ENCODE peak calls at places on chromosomes 13 and 19, in five cellular contexts. One of them, this sample, is unnamed.

GRCh38 chr19:30155529-30156200 is 213.6 kb downstream of the URI1 start:
- DNase-seq in colonic mucosa: no peak
- DNase-seq in cardiac muscle cell: no peak
- DNase-seq in prostate gland: no peak
- DNase-seq in neuronal stem cell: no peak
- DNase-seq in this sample: no peak

GRCh38 chr13:82298110-82298509 is 1584.2 kb downstream of the SLITRK1 start:
- DNase-seq in colonic mucosa: no peak
- DNase-seq in cardiac muscle cell: no peak
- DNase-seq in prostate gland: no peak
- DNase-seq in neuronal stem cell: no peak
- DNase-seq in this sample: no peak

GRCh38 chr19:55232284-55232597 is 3.7 kb upstream of the TMEM86B start:
- DNase-seq in colonic mucosa: no peak
- DNase-seq in cardiac muscle cell: peak; percentile 60
- DNase-seq in prostate gland: no peak
- DNase-seq in neuronal stem cell: no peak
- DNase-seq in this sample: no peak

GRCh38 chr13:114110091-114110829 is 22.2 kb downstream of the RASA3 start:
- DNase-seq in colonic mucosa: no peak
- DNase-seq in cardiac muscle cell: no peak
- DNase-seq in prostate gland: no peak
- DNase-seq in neuronal stem cell: no peak
- DNase-seq in this sample: no peak

GRCh38 chr13:30869491-30869890 is 36.6 kb upstream of the MEDAG start:
- DNase-seq in colonic mucosa: no peak
- DNase-seq in cardiac muscle cell: no peak
- DNase-seq in prostate gland: no peak
- DNase-seq in neuronal stem cell: no peak
- DNase-seq in this sample: no peak

GRCh38 chr13:50127726-50128291 is 112.6 kb downstream of the KCNRG start:
- DNase-seq in colonic mucosa: peak; percentile 25
- DNase-seq in cardiac muscle cell: peak; percentile 49
- DNase-seq in prostate gland: no peak
- DNase-seq in neuronal stem cell: peak; percentile 60
- DNase-seq in this sample: peak; percentile 46

GRCh38 chr13:99768986-99769385 is 202.6 kb downstream of the ZIC5 start:
- DNase-seq in colonic mucosa: no peak
- DNase-seq in cardiac muscle cell: no peak
- DNase-seq in prostate gland: no peak
- DNase-seq in neuronal stem cell: no peak
- DNase-seq in this sample: no peak

GRCh38 chr19:42272535-42272897 is 3.5 kb downstream of the CIC start:
- DNase-seq in colonic mucosa: no peak
- DNase-seq in cardiac muscle cell: no peak
- DNase-seq in prostate gland: no peak
- DNase-seq in neuronal stem cell: no peak
- DNase-seq in this sample: no peak

GRCh38 chr19:45448887-45449299 is 18.9 kb upstream of the FOSB start:
- DNase-seq in colonic mucosa: no peak
- DNase-seq in cardiac muscle cell: no peak
- DNase-seq in prostate gland: no peak
- DNase-seq in neuronal stem cell: no peak
- DNase-seq in this sample: peak; percentile 57

GRCh38 chr13:93201992-93202558 is 24.5 kb upstream of the GPC6 start:
- DNase-seq in colonic mucosa: no peak
- DNase-seq in cardiac muscle cell: no peak
- DNase-seq in prostate gland: no peak
- DNase-seq in neuronal stem cell: no peak
- DNase-seq in this sample: no peak

GRCh38 chr19:16349551-16350171 is 25.0 kb downstream of the KLF2 start:
- DNase-seq in colonic mucosa: no peak
- DNase-seq in cardiac muscle cell: no peak
- DNase-seq in prostate gland: no peak
- DNase-seq in neuronal stem cell: no peak
- DNase-seq in this sample: no peak

GRCh38 chr19:34667349-34668076 is 9.4 kb downstream of the SCGB2B2 start:
- DNase-seq in colonic mucosa: no peak
- DNase-seq in cardiac muscle cell: no peak
- DNase-seq in prostate gland: no peak
- DNase-seq in neuronal stem cell: no peak
- DNase-seq in this sample: peak; percentile 51

GRCh38 chr13:111329641-111330040 is 9.2 kb downstream of the TEX29 start:
- DNase-seq in colonic mucosa: no peak
- DNase-seq in cardiac muscle cell: no peak
- DNase-seq in prostate gland: no peak
- DNase-seq in neuronal stem cell: no peak
- DNase-seq in this sample: no peak

GRCh38 chr19:38842439-38843174 is 7.2 kb downstream of the HNRNPL start:
- DNase-seq in colonic mucosa: no peak
- DNase-seq in cardiac muscle cell: no peak
- DNase-seq in prostate gland: no peak
- DNase-seq in neuronal stem cell: no peak
- DNase-seq in this sample: peak; percentile 78

GRCh38 chr13:21318891-21319532 is 140.1 kb downstream of the ZDHHC20 start:
- DNase-seq in colonic mucosa: no peak
- DNase-seq in cardiac muscle cell: no peak
- DNase-seq in prostate gland: no peak
- DNase-seq in neuronal stem cell: no peak
- DNase-seq in this sample: no peak

GRCh38 chr13:33445476-33445875 is 159.9 kb upstream of the STARD13 start:
- DNase-seq in colonic mucosa: no peak
- DNase-seq in cardiac muscle cell: no peak
- DNase-seq in prostate gland: no peak
- DNase-seq in neuronal stem cell: no peak
- DNase-seq in this sample: no peak

GRCh38 chr19:54684537-54684936 is 21.8 kb downstream of the LILRB4 start:
- DNase-seq in colonic mucosa: no peak
- DNase-seq in cardiac muscle cell: peak; percentile 1
- DNase-seq in prostate gland: no peak
- DNase-seq in neuronal stem cell: no peak
- DNase-seq in this sample: no peak

GRCh38 chr19:47240996-47241918 is 10.3 kb upstream of the BBC3 start:
- DNase-seq in colonic mucosa: peak; percentile 83
- DNase-seq in cardiac muscle cell: peak; percentile 38
- DNase-seq in prostate gland: peak; percentile 70
- DNase-seq in neuronal stem cell: no peak
- DNase-seq in this sample: peak; percentile 74

GRCh38 chr13:20389696-20390525 is 135.7 kb downstream of the CRYL1 start:
- DNase-seq in colonic mucosa: no peak
- DNase-seq in cardiac muscle cell: peak; percentile 57
- DNase-seq in prostate gland: no peak
- DNase-seq in neuronal stem cell: no peak
- DNase-seq in this sample: no peak

GRCh38 chr19:18469245-18470107 is 31.5 kb upstream of the ISYNA1 start:
- DNase-seq in colonic mucosa: peak; percentile 73
- DNase-seq in cardiac muscle cell: peak; percentile 70
- DNase-seq in prostate gland: no peak
- DNase-seq in neuronal stem cell: no peak
- DNase-seq in this sample: peak; percentile 52

GRCh38 chr13:96661612-96662011 is 332.7 kb downstream of the OXGR1 start:
- DNase-seq in colonic mucosa: no peak
- DNase-seq in cardiac muscle cell: no peak
- DNase-seq in prostate gland: no peak
- DNase-seq in neuronal stem cell: no peak
- DNase-seq in this sample: no peak

GRCh38 chr19:12705654-12706331 is 9.4 kb upstream of the FBXW9 start:
- DNase-seq in colonic mucosa: no peak
- DNase-seq in cardiac muscle cell: no peak
- DNase-seq in prostate gland: no peak
- DNase-seq in neuronal stem cell: no peak
- DNase-seq in this sample: no peak

GRCh38 chr19:2329528-2329927 is 1.0 kb downstream of the SPPL2B start:
- DNase-seq in colonic mucosa: peak; percentile 36
- DNase-seq in cardiac muscle cell: no peak
- DNase-seq in prostate gland: no peak
- DNase-seq in neuronal stem cell: peak; percentile 53
- DNase-seq in this sample: peak; percentile 40

GRCh38 chr19:2326699-2327360 is 1.6 kb downstream of the LSM7 start:
- DNase-seq in colonic mucosa: no peak
- DNase-seq in cardiac muscle cell: no peak
- DNase-seq in prostate gland: no peak
- DNase-seq in neuronal stem cell: no peak
- DNase-seq in this sample: no peak

GRCh38 chr19:2328401-2329161 is at the start of the genes LSM7 and SPPL2B:
- DNase-seq in colonic mucosa: peak; percentile 92
- DNase-seq in cardiac muscle cell: peak; percentile 93
- DNase-seq in prostate gland: peak; percentile 86
- DNase-seq in neuronal stem cell: peak; percentile 89
- DNase-seq in this sample: peak; percentile 89

GRCh38 chr19:2329162-2329505 is 650 bp downstream of the SPPL2B start:
- DNase-seq in colonic mucosa: no peak
- DNase-seq in cardiac muscle cell: no peak
- DNase-seq in prostate gland: no peak
- DNase-seq in neuronal stem cell: no peak
- DNase-seq in this sample: peak; percentile 32

GRCh38 chr19:2327773-2328400 is 499 bp downstream of the LSM7 start:
- DNase-seq in colonic mucosa: peak; percentile 80
- DNase-seq in cardiac muscle cell: no peak
- DNase-seq in prostate gland: no peak
- DNase-seq in neuronal stem cell: peak; percentile 58
- DNase-seq in this sample: peak; percentile 87
- H3K27ac ChIP-seq in colonic mucosa: peak overlapping the region; percentile 92
- H3K27ac ChIP-seq in cardiac muscle cell: peak overlapping the region; percentile 74
- H3K27ac ChIP-seq in prostate gland: peak overlapping the region; percentile 61
- H3K27ac ChIP-seq in neuronal stem cell: peak overlapping the region; percentile 81
- H3K27ac ChIP-seq in this sample: peak overlapping the region; percentile 92

GRCh38 chr13:67221630-67222226 is 8.4 kb downstream of the PCDH9 start:
- DNase-seq in colonic mucosa: no peak
- DNase-seq in cardiac muscle cell: no peak
- DNase-seq in prostate gland: no peak
- DNase-seq in neuronal stem cell: no peak
- DNase-seq in this sample: no peak

GRCh38 chr13:67225252-67226159 is 4.6 kb downstream of the PCDH9 start:
- DNase-seq in colonic mucosa: no peak
- DNase-seq in cardiac muscle cell: no peak
- DNase-seq in prostate gland: no peak
- DNase-seq in neuronal stem cell: no peak
- DNase-seq in this sample: no peak

GRCh38 chr13:67223024-67223423 is 7.1 kb downstream of the PCDH9 start:
- DNase-seq in colonic mucosa: no peak
- DNase-seq in cardiac muscle cell: no peak
- DNase-seq in prostate gland: no peak
- DNase-seq in neuronal stem cell: no peak
- DNase-seq in this sample: no peak

GRCh38 chr13:67224148-67224846 is 5.8 kb downstream of the PCDH9 start:
- DNase-seq in colonic mucosa: peak; percentile 57
- DNase-seq in cardiac muscle cell: peak; percentile 86
- DNase-seq in prostate gland: peak; percentile 73
- DNase-seq in neuronal stem cell: peak; percentile 56
- DNase-seq in this sample: peak; percentile 75

DNA sequence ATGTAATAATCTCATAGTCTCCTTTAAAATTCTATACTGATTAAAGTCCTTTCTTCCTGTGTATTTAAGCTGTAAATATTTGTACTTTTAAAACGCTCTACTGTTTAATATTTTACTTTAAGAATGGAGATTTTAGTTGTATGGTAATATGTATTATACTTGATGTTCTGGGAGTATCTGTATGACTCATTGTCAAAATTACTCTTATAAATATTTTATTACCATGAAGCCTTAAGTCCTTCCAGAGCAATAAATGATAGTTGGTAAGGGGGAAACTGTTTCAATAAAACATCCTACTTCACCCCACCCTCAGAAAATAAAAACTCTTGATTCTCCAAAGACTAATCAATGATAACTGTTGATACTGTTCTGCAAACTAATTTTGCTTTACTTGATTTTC is 6.4 kb downstream of the PCDH9 start:
- DNase-seq in colonic mucosa: no peak
- DNase-seq in cardiac muscle cell: no peak
- DNase-seq in prostate gland: no peak
- DNase-seq in neuronal stem cell: no peak
- DNase-seq in this sample: no peak
- H3K4me3 ChIP-seq in colonic mucosa: no peak overlapping the region
- H3K4me3 ChIP-seq in cardiac muscle cell: no peak overlapping the region
- H3K4me3 ChIP-seq in prostate gland: no peak overlapping the region
- H3K4me3 ChIP-seq in neuronal stem cell: peak overlapping the region; percentile 14
- H3K4me3 ChIP-seq in this sample: no peak overlapping the region

GRCh38 chr19:10105241-10106099 is 692 bp upstream of the PPAN start:
- DNase-seq in colonic mucosa: peak; percentile 20
- DNase-seq in cardiac muscle cell: no peak
- DNase-seq in prostate gland: no peak
- DNase-seq in neuronal stem cell: no peak
- DNase-seq in this sample: no peak

GRCh38 chr19:10106100-10106936 is at the start of gene PPAN:
- DNase-seq in colonic mucosa: peak; percentile 98
- DNase-seq in cardiac muscle cell: peak; percentile 100
- DNase-seq in prostate gland: peak; percentile 98
- DNase-seq in neuronal stem cell: peak; percentile 93
- DNase-seq in this sample: peak; percentile 98

GRCh38 chr19:10107817-10108367 is 1.7 kb downstream of the PPAN start:
- DNase-seq in colonic mucosa: no peak
- DNase-seq in cardiac muscle cell: no peak
- DNase-seq in prostate gland: no peak
- DNase-seq in neuronal stem cell: no peak
- DNase-seq in this sample: no peak

GRCh38 chr19:10109528-10109927 is 2.0 kb upstream of the P2RY11 start:
- DNase-seq in colonic mucosa: no peak
- DNase-seq in cardiac muscle cell: no peak
- DNase-seq in prostate gland: no peak
- DNase-seq in neuronal stem cell: no peak
- DNase-seq in this sample: no peak

DNA sequence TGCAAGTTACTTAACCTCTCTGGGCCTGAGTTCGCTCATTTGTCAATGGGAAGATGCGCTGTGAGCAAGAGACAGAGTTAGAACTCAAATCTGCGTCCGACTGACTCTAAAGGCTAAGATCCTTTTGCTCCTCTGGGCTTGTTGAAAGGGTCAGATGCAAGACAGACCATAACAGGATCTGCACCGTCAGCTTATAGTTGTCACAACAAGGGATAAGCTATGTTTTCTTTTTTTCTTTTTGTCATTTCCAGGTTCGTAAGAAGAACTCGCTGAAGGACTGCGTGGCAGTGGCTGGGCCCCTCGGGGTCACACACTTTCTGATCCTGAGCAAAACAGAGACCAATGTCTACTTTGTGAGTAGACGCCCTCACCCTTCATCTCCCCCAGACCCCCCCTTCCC is 1.1 kb downstream of the PPAN start:
- DNase-seq in colonic mucosa: no peak
- DNase-seq in cardiac muscle cell: no peak
- DNase-seq in prostate gland: no peak
- DNase-seq in neuronal stem cell: no peak
- DNase-seq in this sample: no peak
- H3K4me1 ChIP-seq in colonic mucosa: peaks cover 5% of the 10 kb centered on the region
- H3K4me1 ChIP-seq in cardiac muscle cell: peaks cover 5% of the 10 kb centered on the region
- H3K4me1 ChIP-seq in prostate gland: peaks cover 6% of the 10 kb centered on the region
- H3K4me1 ChIP-seq in neuronal stem cell: peaks cover 22% of the 10 kb centered on the region
- H3K4me1 ChIP-seq in this sample: peaks cover 4% of the 10 kb centered on the region

DNA sequence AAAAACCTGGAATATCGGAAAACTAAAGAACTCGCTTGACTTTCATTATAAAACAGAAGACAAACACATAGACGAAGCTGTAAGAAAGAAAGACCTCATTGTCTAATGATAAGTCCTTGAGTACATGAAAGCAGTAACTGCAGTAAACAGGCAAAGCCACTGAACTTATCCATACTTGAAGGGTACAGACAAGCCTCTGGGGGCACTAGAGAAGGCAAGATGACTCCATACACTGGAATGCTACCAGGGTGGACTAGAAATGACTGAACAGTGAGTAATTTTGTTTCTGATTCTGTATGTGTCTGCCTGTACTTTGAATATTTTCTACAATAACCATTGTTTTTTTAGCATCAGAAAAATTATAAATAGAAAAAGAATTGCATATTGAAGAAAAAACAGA is 507.9 kb downstream of the UQCRFS1 start:
- DNase-seq in colonic mucosa: no peak
- DNase-seq in cardiac muscle cell: peak; percentile 26
- DNase-seq in prostate gland: no peak
- DNase-seq in neuronal stem cell: no peak
- DNase-seq in this sample: no peak
- H3K27ac ChIP-seq in colonic mucosa: no peak overlapping the region
- H3K27ac ChIP-seq in cardiac muscle cell: no peak overlapping the region
- H3K27ac ChIP-seq in prostate gland: no peak overlapping the region
- H3K27ac ChIP-seq in neuronal stem cell: no peak overlapping the region
- H3K27ac ChIP-seq in this sample: no peak overlapping the region

This sample was measured in small intestine.